ENCODE peak calls at places on chromosomes 4 and X, in four cellular contexts. J, Q, D and E are unnamed samples.

GRCh38 chr4:148716361-148717063 is 274.3 kb upstream of the NR3C2 start:
- DNase-seq in J (no peak), Q (no peak), D (no peak), E (no peak)

GRCh38 chrX:30831082-30831481 is 58.0 kb downstream of the TAB3 start:
- DNase-seq in J (no peak), Q (no peak), D (no peak), E (no peak)

GRCh38 chr4:107388736-107389135 is 331.3 kb downstream of the PAPSS1 start:
- DNase-seq in J (no peak), Q (no peak), D (no peak), E (no peak)

GRCh38 chrX:141669689-141670088 is 28.9 kb downstream of the SPANXD start:
- DNase-seq in J (no peak), Q (no peak), D (no peak), E (no peak)

GRCh38 chr4:185774815-185775684 is 36.9 kb downstream of the SORBS2 start:
- DNase-seq in J (peak), Q (no peak), D (no peak), E (no peak)

GRCh38 chr4:138943893-138944292 is 71.7 kb upstream of the NOCT start:
- DNase-seq in J (no peak), Q (no peak), D (no peak), E (no peak)

GRCh38 chrX:46165411-46165810 is 379.8 kb downstream of the ZNF674 start:
- DNase-seq in J (peak), Q (no peak), D (no peak), E (no peak)

GRCh38 chr4:126023946-126024345 is 709.2 kb downstream of the FAT4 start:
- DNase-seq in J (no peak), Q (no peak), D (no peak), E (no peak)

GRCh38 chrX:23118890-23119527 is 119.2 kb downstream of the DDX53 start:
- DNase-seq in J (no peak), Q (no peak), D (peak), E (no peak)

GRCh38 chrX:110698696-110699095 is 96.9 kb downstream of the CHRDL1 start:
- DNase-seq in J (no peak), Q (no peak), D (no peak), E (no peak)

GRCh38 chr4:6229095-6229494 is 28.7 kb upstream of the JAKMIP1 start:
- DNase-seq in J (no peak), Q (peak), D (no peak), E (no peak)

GRCh38 chrX:125621588-125621927 is 301.9 kb downstream of the TEX13C start:
- DNase-seq in J (no peak), Q (no peak), D (no peak), E (peak)

GRCh38 chr4:27267435-27268355 is 407.1 kb downstream of the STIM2 start:
- DNase-seq in J (no peak), Q (no peak), D (no peak), E (no peak)

GRCh38 chr4:137531951-137532868 is at the start of gene PCDH18:
- DNase-seq in J (peak), Q (no peak), D (peak), E (peak)

GRCh38 chrX:57821703-57822375 is 88.4 kb downstream of the ZXDA start:
- DNase-seq in J (no peak), Q (peak), D (peak), E (peak)

GRCh38 chr4:176587920-176588319 is 204.8 kb downstream of the VEGFC start:
- DNase-seq in J (peak), Q (no peak), D (no peak), E (no peak)

GRCh38 chr4:17068885-17069284 is 170.4 kb upstream of the LDB2 start:
- DNase-seq in J (no peak), Q (no peak), D (no peak), E (no peak)

GRCh38 chr4:28229092-28229491 is 1368.5 kb downstream of the STIM2 start:
- DNase-seq in J (peak), Q (no peak), D (no peak), E (no peak)

GRCh38 chr4:92184566-92184965 is 119.2 kb upstream of the GRID2 start:
- DNase-seq in J (peak), Q (no peak), D (no peak), E (no peak)

GRCh38 chr4:91961504-91961903 is 342.3 kb upstream of the GRID2 start:
- DNase-seq in J (no peak), Q (no peak), D (no peak), E (no peak)

GRCh38 chr4:79224777-79225104 is 101.1 kb downstream of the NAA11 start:
- DNase-seq in J (no peak), Q (no peak), D (no peak), E (no peak)

GRCh38 chr4:155960522-155960921 is 6.9 kb upstream of the CTSO start:
- DNase-seq in J (peak), Q (no peak), D (peak), E (no peak)

GRCh38 chr4:169810325-169811323 is 52.9 kb upstream of the HPF1 start:
- DNase-seq in J (peak), Q (peak), D (peak), E (peak)

GRCh38 chr4:122151982-122152698 is at the start of gene BLTP1:
- DNase-seq in J (peak), Q (peak), D (peak), E (peak)

GRCh38 chr4:128191115-128191897 is 96.3 kb downstream of the PGRMC2 start:
- DNase-seq in J (peak), Q (peak), D (peak), E (peak)

GRCh38 chrX:50903387-50904027 is 7.0 kb upstream of the BMP15 start:
- DNase-seq in J (peak), Q (peak), D (peak), E (no peak)

GRCh38 chr4:177190995-177191568 is 118.6 kb upstream of the NEIL3 start:
- DNase-seq in J (no peak), Q (no peak), D (no peak), E (no peak)

GRCh38 chr4:167964766-167965373 is 127.5 kb upstream of the ANXA10 start:
- DNase-seq in J (no peak), Q (no peak), D (no peak), E (no peak)

GRCh38 chrX:27694667-27695066 is 104.5 kb downstream of the DCAF8L2 start:
- DNase-seq in J (no peak), Q (no peak), D (no peak), E (no peak)